ENCODE peak calls at places on chromosomes 3 and 15, in six cellular contexts. One of them, this sample, is unnamed.

GRCh38 chr15:58598829-58599210 is 150.7 kb downstream of the ADAM10 start:
- DNase-seq in lower lobe of right lung: no peak
- DNase-seq in OCI-LY7: no peak
- DNase-seq in CD8-positive, alpha-beta T cell: no peak
- DNase-seq in CD8-positive, alpha-beta memory T cell: no peak
- DNase-seq in SJSA1: no peak
- DNase-seq in this sample: no peak

GRCh38 chr15:92502930-92503329 is 109.2 kb downstream of the ST8SIA2 start:
- DNase-seq in lower lobe of right lung: no peak
- DNase-seq in OCI-LY7: no peak
- DNase-seq in CD8-positive, alpha-beta T cell: no peak
- DNase-seq in CD8-positive, alpha-beta memory T cell: no peak
- DNase-seq in SJSA1: no peak
- DNase-seq in this sample: no peak

GRCh38 chr15:89333011-89333860 is 1.4 kb downstream of the POLG start:
- DNase-seq in lower lobe of right lung: no peak
- DNase-seq in OCI-LY7: peak; percentile 25
- DNase-seq in CD8-positive, alpha-beta T cell: no peak
- DNase-seq in CD8-positive, alpha-beta memory T cell: no peak
- DNase-seq in SJSA1: no peak
- DNase-seq in this sample: no peak

GRCh38 chr15:53918180-53919079 is 59.8 kb upstream of the UNC13C start:
- DNase-seq in lower lobe of right lung: no peak
- DNase-seq in OCI-LY7: no peak
- DNase-seq in CD8-positive, alpha-beta T cell: no peak
- DNase-seq in CD8-positive, alpha-beta memory T cell: no peak
- DNase-seq in SJSA1: no peak
- DNase-seq in this sample: no peak

GRCh38 chr3:101976473-101976872 is 127.2 kb downstream of the NFKBIZ start:
- DNase-seq in lower lobe of right lung: no peak
- DNase-seq in OCI-LY7: no peak
- DNase-seq in CD8-positive, alpha-beta T cell: no peak
- DNase-seq in CD8-positive, alpha-beta memory T cell: no peak
- DNase-seq in SJSA1: no peak
- DNase-seq in this sample: no peak

GRCh38 chr3:50624634-50625033 is 7.7 kb downstream of the MAPKAPK3 start:
- DNase-seq in lower lobe of right lung: no peak
- DNase-seq in OCI-LY7: no peak
- DNase-seq in CD8-positive, alpha-beta T cell: no peak
- DNase-seq in CD8-positive, alpha-beta memory T cell: no peak
- DNase-seq in SJSA1: no peak
- DNase-seq in this sample: no peak

GRCh38 chr3:9765865-9766264 is 3.9 kb downstream of the CAMK1 start:
- DNase-seq in lower lobe of right lung: no peak
- DNase-seq in OCI-LY7: no peak
- DNase-seq in CD8-positive, alpha-beta T cell: no peak
- DNase-seq in CD8-positive, alpha-beta memory T cell: no peak
- DNase-seq in SJSA1: no peak
- DNase-seq in this sample: no peak

GRCh38 chr3:16071246-16071645 is 103.2 kb upstream of the GALNT15 start:
- DNase-seq in lower lobe of right lung: no peak
- DNase-seq in OCI-LY7: no peak
- DNase-seq in CD8-positive, alpha-beta T cell: no peak
- DNase-seq in CD8-positive, alpha-beta memory T cell: no peak
- DNase-seq in SJSA1: no peak
- DNase-seq in this sample: no peak

GRCh38 chr15:45377630-45378148 is 655 bp downstream of the GATM start:
- DNase-seq in lower lobe of right lung: no peak
- DNase-seq in OCI-LY7: no peak
- DNase-seq in CD8-positive, alpha-beta T cell: no peak
- DNase-seq in CD8-positive, alpha-beta memory T cell: no peak
- DNase-seq in SJSA1: no peak
- DNase-seq in this sample: peak; percentile 69

GRCh38 chr15:85164841-85165466 is 183.3 kb downstream of the PDE8A start:
- DNase-seq in lower lobe of right lung: no peak
- DNase-seq in OCI-LY7: no peak
- DNase-seq in CD8-positive, alpha-beta T cell: no peak
- DNase-seq in CD8-positive, alpha-beta memory T cell: no peak
- DNase-seq in SJSA1: no peak
- DNase-seq in this sample: no peak

GRCh38 chr3:31086698-31087097 is 192.2 kb upstream of the GADL1 start:
- DNase-seq in lower lobe of right lung: no peak
- DNase-seq in OCI-LY7: no peak
- DNase-seq in CD8-positive, alpha-beta T cell: no peak
- DNase-seq in CD8-positive, alpha-beta memory T cell: no peak
- DNase-seq in SJSA1: no peak
- DNase-seq in this sample: no peak

GRCh38 chr15:42879390-42879912 is 41.1 kb downstream of the TTBK2 start:
- DNase-seq in lower lobe of right lung: no peak
- DNase-seq in OCI-LY7: no peak
- DNase-seq in CD8-positive, alpha-beta T cell: no peak
- DNase-seq in CD8-positive, alpha-beta memory T cell: no peak
- DNase-seq in SJSA1: no peak
- DNase-seq in this sample: no peak

GRCh38 chr3:184186902-184187207 is 856 bp downstream of the ABCF3 start:
- DNase-seq in lower lobe of right lung: no peak
- DNase-seq in OCI-LY7: no peak
- DNase-seq in CD8-positive, alpha-beta T cell: no peak
- DNase-seq in CD8-positive, alpha-beta memory T cell: no peak
- DNase-seq in SJSA1: no peak
- DNase-seq in this sample: no peak

GRCh38 chr15:40743921-40744809 is 10.9 kb downstream of the RMDN3 start:
- DNase-seq in lower lobe of right lung: no peak
- DNase-seq in OCI-LY7: no peak
- DNase-seq in CD8-positive, alpha-beta T cell: peak; percentile 69
- DNase-seq in CD8-positive, alpha-beta memory T cell: peak; percentile 63
- DNase-seq in SJSA1: no peak
- DNase-seq in this sample: peak; percentile 82

GRCh38 chr15:66072616-66073361 is 180.8 kb downstream of the MEGF11 start:
- DNase-seq in lower lobe of right lung: no peak
- DNase-seq in OCI-LY7: no peak
- DNase-seq in CD8-positive, alpha-beta T cell: no peak
- DNase-seq in CD8-positive, alpha-beta memory T cell: no peak
- DNase-seq in SJSA1: no peak
- DNase-seq in this sample: peak; percentile 52

GRCh38 chr15:39613271-39613670 is 32.4 kb downstream of the THBS1 start:
- DNase-seq in lower lobe of right lung: no peak
- DNase-seq in OCI-LY7: no peak
- DNase-seq in CD8-positive, alpha-beta T cell: no peak
- DNase-seq in CD8-positive, alpha-beta memory T cell: no peak
- DNase-seq in SJSA1: no peak
- DNase-seq in this sample: no peak

GRCh38 chr3:38327335-38328009 is 19.1 kb upstream of the XYLB start:
- DNase-seq in lower lobe of right lung: no peak
- DNase-seq in OCI-LY7: no peak
- DNase-seq in CD8-positive, alpha-beta T cell: no peak
- DNase-seq in CD8-positive, alpha-beta memory T cell: no peak
- DNase-seq in SJSA1: no peak
- DNase-seq in this sample: no peak

GRCh38 chr15:31101262-31102048 is at the start of gene TRPM1:
- DNase-seq in lower lobe of right lung: no peak
- DNase-seq in OCI-LY7: no peak
- DNase-seq in CD8-positive, alpha-beta T cell: no peak
- DNase-seq in CD8-positive, alpha-beta memory T cell: no peak
- DNase-seq in SJSA1: no peak
- DNase-seq in this sample: no peak

GRCh38 chr15:65336767-65337435 is 32.4 kb downstream of the RNU5B-1 start:
- DNase-seq in lower lobe of right lung: no peak
- DNase-seq in OCI-LY7: no peak
- DNase-seq in CD8-positive, alpha-beta T cell: no peak
- DNase-seq in CD8-positive, alpha-beta memory T cell: no peak
- DNase-seq in SJSA1: no peak
- DNase-seq in this sample: no peak

GRCh38 chr3:111831840-111832239 is 27.2 kb upstream of the PHLDB2 start:
- DNase-seq in lower lobe of right lung: no peak
- DNase-seq in OCI-LY7: no peak
- DNase-seq in CD8-positive, alpha-beta T cell: no peak
- DNase-seq in CD8-positive, alpha-beta memory T cell: no peak
- DNase-seq in SJSA1: no peak
- DNase-seq in this sample: no peak

GRCh38 chr3:122324871-122325323 is at the start of gene CSTA:
- DNase-seq in lower lobe of right lung: no peak
- DNase-seq in OCI-LY7: no peak
- DNase-seq in CD8-positive, alpha-beta T cell: no peak
- DNase-seq in CD8-positive, alpha-beta memory T cell: no peak
- DNase-seq in SJSA1: no peak
- DNase-seq in this sample: no peak

GRCh38 chr15:100781061-100781960 is 98.3 kb upstream of the ALDH1A3 start:
- DNase-seq in lower lobe of right lung: no peak
- DNase-seq in OCI-LY7: no peak
- DNase-seq in CD8-positive, alpha-beta T cell: peak; percentile 6
- DNase-seq in CD8-positive, alpha-beta memory T cell: no peak
- DNase-seq in SJSA1: no peak
- DNase-seq in this sample: no peak

GRCh38 chr15:73985101-73985873 is 6.8 kb downstream of the STOML1 start:
- DNase-seq in lower lobe of right lung: no peak
- DNase-seq in OCI-LY7: no peak
- DNase-seq in CD8-positive, alpha-beta T cell: no peak
- DNase-seq in CD8-positive, alpha-beta memory T cell: no peak
- DNase-seq in SJSA1: no peak
- DNase-seq in this sample: no peak

GRCh38 chr3:9912294-9912935 is 4.5 kb upstream of the IL17RC start:
- DNase-seq in lower lobe of right lung: no peak
- DNase-seq in OCI-LY7: no peak
- DNase-seq in CD8-positive, alpha-beta T cell: no peak
- DNase-seq in CD8-positive, alpha-beta memory T cell: no peak
- DNase-seq in SJSA1: no peak
- DNase-seq in this sample: no peak

GRCh38 chr3:64058592-64058991 is 35.3 kb upstream of the PSMD6 start:
- DNase-seq in lower lobe of right lung: no peak
- DNase-seq in OCI-LY7: no peak
- DNase-seq in CD8-positive, alpha-beta T cell: no peak
- DNase-seq in CD8-positive, alpha-beta memory T cell: no peak
- DNase-seq in SJSA1: no peak
- DNase-seq in this sample: no peak

GRCh38 chr15:85000937-85001336 is 19.3 kb downstream of the PDE8A start:
- DNase-seq in lower lobe of right lung: no peak
- DNase-seq in OCI-LY7: no peak
- DNase-seq in CD8-positive, alpha-beta T cell: no peak
- DNase-seq in CD8-positive, alpha-beta memory T cell: no peak
- DNase-seq in SJSA1: no peak
- DNase-seq in this sample: no peak

GRCh38 chr15:40584191-40584590 is 9.9 kb upstream of the KNL1 start:
- DNase-seq in lower lobe of right lung: no peak
- DNase-seq in OCI-LY7: no peak
- DNase-seq in CD8-positive, alpha-beta T cell: no peak
- DNase-seq in CD8-positive, alpha-beta memory T cell: no peak
- DNase-seq in SJSA1: no peak
- DNase-seq in this sample: no peak

GRCh38 chr3:186476541-186476940 is 67.6 kb downstream of the CRYGS start:
- DNase-seq in lower lobe of right lung: no peak
- DNase-seq in OCI-LY7: no peak
- DNase-seq in CD8-positive, alpha-beta T cell: no peak
- DNase-seq in CD8-positive, alpha-beta memory T cell: no peak
- DNase-seq in SJSA1: no peak
- DNase-seq in this sample: no peak

GRCh38 chr3:11910971-11911531 is 64.4 kb upstream of the TAMM41 start:
- DNase-seq in lower lobe of right lung: no peak
- DNase-seq in OCI-LY7: no peak
- DNase-seq in CD8-positive, alpha-beta T cell: no peak
- DNase-seq in CD8-positive, alpha-beta memory T cell: no peak
- DNase-seq in SJSA1: no peak
- DNase-seq in this sample: no peak

GRCh38 chr3:58206406-58207011 is 4.3 kb downstream of the DNASE1L3 start:
- DNase-seq in lower lobe of right lung: no peak
- DNase-seq in OCI-LY7: no peak
- DNase-seq in CD8-positive, alpha-beta T cell: no peak
- DNase-seq in CD8-positive, alpha-beta memory T cell: no peak
- DNase-seq in SJSA1: no peak
- DNase-seq in this sample: no peak

GRCh38 chr3:69020424-69020823 is 6.9 kb upstream of the EOGT start:
- DNase-seq in lower lobe of right lung: no peak
- DNase-seq in OCI-LY7: peak; percentile 8
- DNase-seq in CD8-positive, alpha-beta T cell: no peak
- DNase-seq in CD8-positive, alpha-beta memory T cell: no peak
- DNase-seq in SJSA1: no peak
- DNase-seq in this sample: no peak

GRCh38 chr3:140943781-140944547 is 2.3 kb downstream of the SLC25A36 start:
- DNase-seq in lower lobe of right lung: no peak
- DNase-seq in OCI-LY7: no peak
- DNase-seq in CD8-positive, alpha-beta T cell: no peak
- DNase-seq in CD8-positive, alpha-beta memory T cell: no peak
- DNase-seq in SJSA1: no peak
- DNase-seq in this sample: no peak
- H3K4me1 ChIP-seq in lower lobe of right lung: peaks cover 41% of the 10 kb centered on the region
- H3K4me1 ChIP-seq in OCI-LY7: peaks cover 30% of the 10 kb centered on the region
- H3K4me1 ChIP-seq in CD8-positive, alpha-beta T cell: peaks cover 14% of the 10 kb centered on the region
- H3K4me1 ChIP-seq in CD8-positive, alpha-beta memory T cell: peaks cover 32% of the 10 kb centered on the region
- H3K4me1 ChIP-seq in SJSA1: peaks cover 4% of the 10 kb centered on the region
- H3K4me1 ChIP-seq in this sample: peaks cover 21% of the 10 kb centered on the region

GRCh38 chr15:82970696-82971095 is 15.3 kb upstream of the RAMAC start:
- DNase-seq in lower lobe of right lung: no peak
- DNase-seq in OCI-LY7: no peak
- DNase-seq in CD8-positive, alpha-beta T cell: no peak
- DNase-seq in CD8-positive, alpha-beta memory T cell: no peak
- DNase-seq in SJSA1: no peak
- DNase-seq in this sample: no peak
- H3K4me3 ChIP-seq in lower lobe of right lung: no peak overlapping the region
- H3K4me3 ChIP-seq in OCI-LY7: no peak overlapping the region
- H3K4me3 ChIP-seq in CD8-positive, alpha-beta T cell: no peak overlapping the region
- H3K4me3 ChIP-seq in CD8-positive, alpha-beta memory T cell: no peak overlapping the region
- H3K4me3 ChIP-seq in SJSA1: no peak overlapping the region
- H3K4me3 ChIP-seq in this sample: no peak overlapping the region

DNA sequence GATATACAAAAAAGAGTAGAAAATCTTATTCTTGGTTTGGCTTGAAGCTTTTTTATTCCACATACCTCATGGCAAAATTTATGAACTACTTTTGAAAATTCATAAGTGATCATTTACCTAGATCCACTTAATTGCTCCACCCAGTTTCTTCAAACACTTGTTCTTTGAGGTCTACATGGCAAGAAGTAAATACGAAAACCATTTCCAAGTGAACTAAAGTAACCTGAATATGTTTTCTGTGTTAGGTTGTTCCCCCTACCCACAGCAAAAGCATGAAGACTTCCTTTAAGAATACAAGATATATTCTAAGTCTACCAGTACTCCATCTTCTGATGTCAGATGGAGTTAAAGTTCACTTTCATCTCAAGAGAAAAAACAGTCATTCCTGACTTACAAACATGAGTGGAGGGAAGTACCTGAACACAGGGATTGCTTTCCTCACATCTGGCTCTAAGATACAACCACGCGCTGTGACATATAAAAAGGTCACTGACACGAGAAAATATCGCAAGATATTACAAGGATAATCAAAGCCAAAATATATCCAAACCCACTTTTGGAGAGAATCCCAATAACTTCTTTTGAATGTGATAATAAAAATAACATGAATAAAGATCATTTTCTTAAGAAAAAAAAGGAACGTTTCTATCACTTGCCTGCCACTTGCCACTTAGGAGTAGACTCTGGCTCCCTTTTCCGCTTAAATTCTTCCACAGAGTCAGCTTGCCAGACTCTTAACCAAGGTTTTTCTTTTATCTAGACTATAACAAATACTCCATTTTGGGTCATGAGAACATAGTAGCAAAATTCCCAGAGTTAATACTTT is 424.5 kb downstream of the TIGIT start:
- DNase-seq in lower lobe of right lung: no peak
- DNase-seq in OCI-LY7: no peak
- DNase-seq in CD8-positive, alpha-beta T cell: no peak
- DNase-seq in CD8-positive, alpha-beta memory T cell: no peak
- DNase-seq in SJSA1: no peak
- DNase-seq in this sample: no peak
- H3K4me1 ChIP-seq in lower lobe of right lung: peaks cover 10% of the 10 kb centered on the region
- H3K4me1 ChIP-seq in OCI-LY7: no peaks in the 10 kb centered on the region
- H3K4me1 ChIP-seq in CD8-positive, alpha-beta T cell: peaks cover 3% of the 10 kb centered on the region
- H3K4me1 ChIP-seq in CD8-positive, alpha-beta memory T cell: peaks cover 19% of the 10 kb centered on the region
- H3K4me1 ChIP-seq in SJSA1: no peaks in the 10 kb centered on the region
- H3K4me1 ChIP-seq in this sample: no peaks in the 10 kb centered on the region

GRCh38 chr3:156594229-156594683 is 39.3 kb upstream of the SSR3 start:
- DNase-seq in lower lobe of right lung: no peak
- DNase-seq in OCI-LY7: no peak
- DNase-seq in CD8-positive, alpha-beta T cell: no peak
- DNase-seq in CD8-positive, alpha-beta memory T cell: no peak
- DNase-seq in SJSA1: no peak
- DNase-seq in this sample: no peak
- H3K4me3 ChIP-seq in lower lobe of right lung: no peak overlapping the region
- H3K4me3 ChIP-seq in OCI-LY7: no peak overlapping the region
- H3K4me3 ChIP-seq in CD8-positive, alpha-beta T cell: no peak overlapping the region
- H3K4me3 ChIP-seq in CD8-positive, alpha-beta memory T cell: no peak overlapping the region
- H3K4me3 ChIP-seq in SJSA1: no peak overlapping the region
- H3K4me3 ChIP-seq in this sample: no peak overlapping the region